ENCODE peak calls at places on chromosomes 11 and 22, in nine cellular contexts. M, L, O, R, S, W, C, F and Y are unnamed samples.

GRCh38 chr11:11748706-11749365 is 92.9 kb upstream of the USP47 start:
- DNase-seq in M (no peak), L (peak), O (no peak), R (peak), S (no peak), W (no peak), C (peak), F (no peak), Y (no peak)

GRCh38 chr11:92969634-92970347 is at the start of gene MTNR1B:
- DNase-seq in M (no peak), L (no peak), O (no peak), R (no peak), S (no peak), W (no peak), C (no peak), F (no peak), Y (no peak)

GRCh38 chr11:82979824-82980223 is 78.3 kb downstream of the DDIAS start:
- DNase-seq in M (no peak), L (no peak), O (no peak), R (no peak), S (no peak), W (no peak), C (no peak), F (no peak), Y (no peak)

GRCh38 chr11:67316882-67317364 is 13.6 kb downstream of the SSH3 start:
- DNase-seq in M (no peak), L (no peak), O (no peak), R (peak), S (no peak), W (no peak), C (no peak), F (no peak), Y (no peak)

GRCh38 chr22:46538816-46539163 is 1.4 kb upstream of the CELSR1 start:
- DNase-seq in M (no peak), L (no peak), O (no peak), R (peak), S (peak), W (no peak), C (peak), F (no peak), Y (no peak)

GRCh38 chr11:119880143-119880542 is 151.1 kb upstream of the NECTIN1 start:
- DNase-seq in M (no peak), L (no peak), O (no peak), R (no peak), S (no peak), W (no peak), C (no peak), F (no peak), Y (no peak)

GRCh38 chr22:30183861-30184278 is 62.7 kb downstream of the LIF start:
- DNase-seq in M (no peak), L (peak), O (no peak), R (peak), S (no peak), W (peak), C (no peak), F (no peak), Y (no peak)

GRCh38 chr11:11545285-11546275 is 76.2 kb downstream of the GALNT18 start:
- DNase-seq in M (no peak), L (no peak), O (no peak), R (no peak), S (no peak), W (no peak), C (no peak), F (peak), Y (no peak)

GRCh38 chr11:17603056-17603825 is 56.2 kb downstream of the OTOG start:
- DNase-seq in M (no peak), L (peak), O (no peak), R (no peak), S (no peak), W (no peak), C (no peak), F (no peak), Y (no peak)

GRCh38 chr11:20605602-20606091 is 6.2 kb downstream of the SLC6A5 start:
- DNase-seq in M (no peak), L (no peak), O (no peak), R (no peak), S (no peak), W (no peak), C (no peak), F (no peak), Y (no peak)

GRCh38 chr22:37848587-37849088 is 581 bp upstream of the EIF3L start:
- DNase-seq in M (no peak), L (no peak), O (no peak), R (no peak), S (peak), W (peak), C (peak), F (no peak), Y (no peak)

GRCh38 chr22:45334068-45334467 is 24.3 kb downstream of the FAM118A start:
- DNase-seq in M (no peak), L (no peak), O (no peak), R (no peak), S (no peak), W (no peak), C (no peak), F (no peak), Y (no peak)

GRCh38 chr11:76327223-76327622 is 53.7 kb downstream of the THAP12 start:
- DNase-seq in M (no peak), L (no peak), O (no peak), R (no peak), S (no peak), W (no peak), C (no peak), F (no peak), Y (no peak)

GRCh38 chr11:73288873-73289707 is 17.0 kb downstream of the P2RY6 start:
- DNase-seq in M (peak), L (no peak), O (peak), R (peak), S (peak), W (peak), C (peak), F (peak), Y (peak)

GRCh38 chr11:17529814-17530162 is 14.4 kb downstream of the USH1C start:
- DNase-seq in M (no peak), L (no peak), O (peak), R (no peak), S (no peak), W (no peak), C (no peak), F (no peak), Y (no peak)

GRCh38 chr11:117786099-117786870 is 10.7 kb downstream of the DSCAML1 start:
- DNase-seq in M (no peak), L (no peak), O (no peak), R (no peak), S (peak), W (no peak), C (peak), F (no peak), Y (no peak)

GRCh38 chr11:2928605-2929510 is at the start of gene PHLDA2:
- DNase-seq in M (no peak), L (no peak), O (no peak), R (peak), S (peak), W (peak), C (peak), F (peak), Y (no peak)

GRCh38 chr22:45769569-45770210 is 98.1 kb downstream of the ATXN10 start:
- DNase-seq in M (no peak), L (no peak), O (no peak), R (no peak), S (no peak), W (no peak), C (peak), F (no peak), Y (no peak)

GRCh38 chr22:19879651-19879995 is 24.9 kb upstream of the GNB1L start:
- DNase-seq in M (no peak), L (no peak), O (no peak), R (no peak), S (no peak), W (no peak), C (no peak), F (no peak), Y (no peak)

GRCh38 chr22:25167834-25168601 is 31.6 kb upstream of the CRYBB3 start:
- DNase-seq in M (no peak), L (no peak), O (no peak), R (no peak), S (peak), W (no peak), C (no peak), F (no peak), Y (no peak)

GRCh38 chr11:11810764-11811726 is 30.7 kb upstream of the USP47 start:
- DNase-seq in M (peak), L (no peak), O (no peak), R (no peak), S (no peak), W (no peak), C (no peak), F (no peak), Y (no peak)

GRCh38 chr11:96736591-96736990 is 346.8 kb downstream of the JRKL start:
- DNase-seq in M (no peak), L (no peak), O (no peak), R (no peak), S (no peak), W (peak), C (no peak), F (no peak), Y (no peak)

GRCh38 chr22:40420341-40421081 is 50.1 kb downstream of the SGSM3 start:
- DNase-seq in M (no peak), L (no peak), O (no peak), R (no peak), S (no peak), W (no peak), C (no peak), F (no peak), Y (no peak)

GRCh38 chr11:128174465-128175101 is 412.8 kb downstream of the ETS1 start:
- DNase-seq in M (no peak), L (no peak), O (no peak), R (peak), S (peak), W (peak), C (peak), F (peak), Y (no peak)

GRCh38 chr11:10648896-10649295 is 44.7 kb downstream of the IRAG1 start:
- DNase-seq in M (no peak), L (no peak), O (no peak), R (no peak), S (no peak), W (no peak), C (no peak), F (no peak), Y (no peak)

GRCh38 chr11:50078001-50078400 is 45.3 kb downstream of the OR4C45 start:
- DNase-seq in M (no peak), L (no peak), O (no peak), R (no peak), S (no peak), W (no peak), C (no peak), F (no peak), Y (no peak)

GRCh38 chr11:84319853-84320252 is 1033.7 kb upstream of the CCDC90B start:
- DNase-seq in M (peak), L (no peak), O (no peak), R (no peak), S (no peak), W (no peak), C (no peak), F (no peak), Y (no peak)

GRCh38 chr11:116397556-116398167 is 375.1 kb downstream of the BUD13 start:
- DNase-seq in M (no peak), L (no peak), O (no peak), R (no peak), S (no peak), W (no peak), C (no peak), F (no peak), Y (no peak)

GRCh38 chr11:20536784-20537183 is 62.6 kb upstream of the SLC6A5 start:
- DNase-seq in M (peak), L (peak), O (no peak), R (no peak), S (no peak), W (no peak), C (no peak), F (peak), Y (no peak)

GRCh38 chr11:69101792-69102152 is 53.0 kb downstream of the TPCN2 start:
- DNase-seq in M (no peak), L (no peak), O (no peak), R (no peak), S (no peak), W (no peak), C (no peak), F (no peak), Y (no peak)

GRCh38 chr22:43862074-43862881 is at the start of gene SULT4A1:
- DNase-seq in M (peak), L (no peak), O (no peak), R (no peak), S (no peak), W (no peak), C (peak), F (peak), Y (no peak)

GRCh38 chr22:46826438-46826837 is 64.0 kb downstream of the TBC1D22A start:
- DNase-seq in M (no peak), L (no peak), O (no peak), R (no peak), S (no peak), W (no peak), C (no peak), F (no peak), Y (no peak)

GRCh38 chr11:112321521-112322172 is 61.0 kb upstream of the PLET1 start:
- DNase-seq in M (no peak), L (no peak), O (no peak), R (peak), S (peak), W (peak), C (peak), F (peak), Y (no peak)

GRCh38 chr22:37675930-37676571 is 615 bp downstream of the LGALS1 start:
- DNase-seq in M (peak), L (no peak), O (no peak), R (no peak), S (peak), W (no peak), C (peak), F (no peak), Y (no peak)

GRCh38 chr11:330307-330693 is 9.6 kb upstream of the IFITM3 start:
- DNase-seq in M (no peak), L (no peak), O (no peak), R (no peak), S (no peak), W (no peak), C (no peak), F (no peak), Y (no peak)

GRCh38 chr22:42439821-42440674 is 7.8 kb upstream of the NFAM1 start:
- DNase-seq in M (no peak), L (no peak), O (peak), R (peak), S (no peak), W (peak), C (peak), F (no peak), Y (no peak)

GRCh38 chr22:42444060-42444904 is 12.1 kb upstream of the NFAM1 start:
- DNase-seq in M (peak), L (peak), O (peak), R (peak), S (peak), W (peak), C (peak), F (peak), Y (no peak)

GRCh38 chr22:42443240-42444059 is 11.2 kb upstream of the NFAM1 start:
- DNase-seq in M (no peak), L (no peak), O (no peak), R (no peak), S (no peak), W (no peak), C (no peak), F (no peak), Y (no peak)

GRCh38 chr22:42440728-42441127 is 8.5 kb upstream of the NFAM1 start:
- DNase-seq in M (no peak), L (no peak), O (no peak), R (no peak), S (no peak), W (no peak), C (no peak), F (no peak), Y (no peak)

DNA sequence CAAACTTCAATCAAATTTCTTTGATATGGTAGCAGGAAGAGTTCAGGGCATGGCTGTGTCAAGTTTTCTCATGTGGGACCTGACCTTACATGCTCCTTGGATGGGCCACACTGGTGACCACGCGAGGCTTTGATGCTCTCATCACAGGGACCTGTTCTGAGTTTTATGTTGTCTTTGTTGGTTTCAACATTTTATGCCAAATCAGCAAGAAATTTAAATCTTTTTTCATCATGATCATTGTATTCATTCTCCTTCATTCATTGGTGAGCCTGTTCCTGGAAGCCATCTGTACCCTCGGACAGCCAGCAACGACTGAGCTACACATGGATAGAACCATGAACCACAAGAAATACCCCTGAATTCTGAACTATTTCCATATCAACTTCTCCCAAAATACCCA is 10.5 kb upstream of the NFAM1 start:
- DNase-seq in M (no peak), L (no peak), O (no peak), R (no peak), S (no peak), W (no peak), C (no peak), F (no peak), Y (no peak)
- TF ChIP-seq CTCF in M (no peak), L (no peak), O (no peak), R (no peak), S (no peak), W (no peak), C (no peak), F (no peak), Y (no peak)

GRCh38 chr11:70182266-70182665 is 20.8 kb upstream of the FADD start:
- DNase-seq in M (no peak), L (no peak), O (no peak), R (no peak), S (no peak), W (no peak), C (no peak), F (no peak), Y (no peak)
- TF ChIP-seq CTCF in M (no peak), L (no peak), O (no peak), R (no peak), S (no peak), W (no peak), C (no peak), F (no peak), Y (no peak)

DNA sequence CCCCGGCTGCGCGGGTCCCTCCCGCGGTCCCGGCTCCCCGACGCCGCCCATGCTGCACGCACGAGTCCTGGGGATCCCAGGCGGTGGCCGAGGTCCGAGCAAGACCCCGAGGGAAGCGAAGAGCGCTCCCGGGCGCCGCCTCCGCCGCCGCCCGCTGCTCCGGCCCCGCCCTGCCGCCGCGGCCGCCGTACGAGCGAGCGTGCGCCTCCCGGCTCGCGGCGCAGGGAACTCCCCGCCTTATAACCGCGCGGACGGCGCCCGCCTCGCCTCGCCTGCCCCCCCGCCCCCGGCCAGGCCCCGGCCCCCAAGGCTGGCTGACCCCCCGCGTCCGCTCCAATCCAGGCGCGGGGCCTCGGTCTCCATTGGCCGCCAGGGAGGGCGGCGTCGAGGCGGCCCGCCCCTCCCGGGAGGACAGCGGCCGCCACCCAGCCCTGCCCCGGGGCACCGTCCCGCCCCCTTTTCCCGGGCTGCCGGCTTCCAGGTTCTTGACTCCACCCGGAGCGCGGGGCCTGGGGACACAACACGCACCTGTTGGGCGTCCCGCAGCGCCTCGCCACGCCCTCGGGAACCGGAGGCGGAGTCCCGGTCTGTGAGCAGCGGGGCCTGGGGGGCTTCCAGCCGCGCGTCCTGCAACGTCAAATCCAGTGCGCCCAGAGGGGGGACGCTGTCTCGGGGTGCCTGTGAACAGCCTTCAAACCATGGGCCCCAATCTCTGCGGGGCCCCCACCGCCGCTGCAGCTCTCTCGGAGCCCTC is at the start of gene FADS3:
- DNase-seq in M (peak), L (peak), O (peak), R (no peak), S (peak), W (peak), C (peak), F (peak), Y (no peak)
- TF ChIP-seq CTCF in M (no peak), L (no peak), O (no peak), R (peak), S (no peak), W (no peak), C (no peak), F (no peak), Y (no peak)

GRCh38 chr11:64164392-64165312 is 1.3 kb downstream of the MACROD1 start:
- DNase-seq in M (no peak), L (no peak), O (no peak), R (no peak), S (no peak), W (no peak), C (peak), F (no peak), Y (no peak)

GRCh38 chr11:64163951-64164350 is 2.0 kb downstream of the MACROD1 start:
- DNase-seq in M (no peak), L (no peak), O (no peak), R (no peak), S (no peak), W (no peak), C (no peak), F (no peak), Y (no peak)

GRCh38 chr11:64161037-64161436 is 4.9 kb downstream of the MACROD1 start:
- DNase-seq in M (no peak), L (no peak), O (no peak), R (no peak), S (no peak), W (no peak), C (no peak), F (no peak), Y (no peak)

GRCh38 chr11:64165842-64166635 is at the start of gene MACROD1:
- DNase-seq in M (peak), L (peak), O (peak), R (peak), S (peak), W (peak), C (peak), F (peak), Y (no peak)

GRCh38 chr11:64165482-64165841 is 451 bp downstream of the MACROD1 start:
- DNase-seq in M (peak), L (no peak), O (no peak), R (no peak), S (peak), W (no peak), C (peak), F (no peak), Y (no peak)
- TF ChIP-seq CTCF in M (no peak), L (no peak), O (no peak), R (no peak), S (peak), W (no peak), C (no peak), F (peak), Y (no peak)

DNA sequence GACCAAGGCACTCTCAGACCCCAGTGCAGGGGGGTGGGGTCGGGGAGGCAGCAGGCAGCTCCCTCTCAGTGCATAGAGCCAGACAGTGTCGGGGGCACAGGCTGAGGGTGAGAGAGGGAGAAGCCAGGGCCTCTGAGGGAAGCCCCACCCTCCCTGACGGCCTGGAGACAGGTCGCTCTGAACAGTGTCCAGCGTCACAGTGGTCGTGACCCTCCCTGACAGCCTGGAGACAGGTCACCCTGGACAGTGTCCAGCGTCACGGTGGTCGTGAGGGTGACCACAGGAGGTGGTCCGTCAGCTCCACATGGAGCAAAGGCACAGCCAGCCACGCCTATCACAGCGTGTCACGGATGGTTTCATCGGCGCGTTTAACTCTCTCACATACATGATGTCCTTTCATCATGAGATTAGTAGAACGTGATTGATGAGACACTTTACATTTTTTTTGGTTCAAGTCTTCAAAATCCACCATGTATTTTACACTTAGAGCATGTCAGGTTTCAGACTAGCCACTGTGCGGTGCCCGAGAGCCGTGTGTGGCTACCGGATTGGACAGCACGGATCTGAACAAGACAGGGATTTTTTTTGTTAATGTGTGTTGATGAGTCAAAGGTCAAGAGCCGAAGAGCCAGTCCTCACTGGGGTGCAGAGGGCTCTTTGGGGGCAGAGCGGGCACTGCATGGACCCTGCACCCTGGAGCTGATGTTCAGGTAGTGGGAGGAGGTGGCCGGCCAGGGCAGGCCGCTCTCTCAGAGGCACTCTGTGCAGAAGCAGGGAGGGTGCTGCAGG is 23.9 kb upstream of the PANX2 start:
- DNase-seq in M (peak), L (no peak), O (peak), R (peak), S (peak), W (peak), C (peak), F (peak), Y (no peak)
- TF ChIP-seq CTCF in M (peak), L (peak), O (peak), R (peak), S (peak), W (peak), C (peak), F (peak), Y (peak)